ENCODE peak calls at places on chromosome 21, in seven cellular contexts. R is iPS-NIHi11, L is M059J, P is thoracic aorta, J is WERI-Rb-1, E is GM12864, D is heart right ventricle. S is an unnamed sample.

GRCh38 chr21:36089946-36090345 is 20.1 kb downstream of the CBR1 start:
- DNase-seq in P (no peak), R (no peak), E (no peak), L (no peak), D (no peak), J (no peak), S (no peak)

GRCh38 chr21:42640486-42640885 is 12.9 kb upstream of the PDE9A start:
- DNase-seq in D (no peak), J (no peak), E (no peak), R (no peak), P (no peak), L (no peak), S (no peak)

GRCh38 chr21:15442743-15443142 is 287.0 kb upstream of the USP25 start:
- DNase-seq in L (no peak), J (no peak), E (no peak), D (no peak), P (no peak), R (no peak), S (no peak)

GRCh38 chr21:36321325-36322082 is 1.5 kb downstream of the MORC3 start:
- DNase-seq in D (peak), R (peak), E (no peak), P (no peak), L (peak), J (no peak), S (no peak)

GRCh38 chr21:25485914-25486313 is 121.4 kb downstream of the MRPL39 start:
- DNase-seq in L (no peak), J (no peak), D (no peak), R (no peak), E (no peak), P (no peak), S (no peak)

GRCh38 chr21:43787180-43787533 is 2.2 kb upstream of the RRP1 start:
- DNase-seq in D (no peak), P (no peak), E (no peak), J (no peak), L (no peak), R (no peak), S (no peak)

GRCh38 chr21:35359076-35359475 is 310.0 kb upstream of the RUNX1 start:
- DNase-seq in R (no peak), P (no peak), E (no peak), D (no peak), J (no peak), L (no peak), S (no peak)

GRCh38 chr21:15309721-15310120 is 244.9 kb upstream of the NRIP1 start:
- DNase-seq in L (no peak), J (no peak), E (no peak), D (peak), R (no peak), P (no peak), S (no peak)

S was measured in T-helper 2 cell treated with Interferon-gamma antibody and Interleukin-4, amounts not matched to agents 5 μg/mL and 100 μg/mL, for 36 hours.